ENCODE peak calls at places on chromosomes 12 and 14, in five cellular contexts. One of them, this sample, is unnamed. For H3K27me3, the result is how much of the 10 kb centered on the place peaks cover.

GRCh38 chr12:30617568-30617967 is 78.1 kb downstream of the IPO8 start:
- DNase-seq in dorsolateral prefrontal cortex: no peak
- DNase-seq in heart right ventricle: no peak
- DNase-seq in body of pancreas: no peak
- DNase-seq in neural progenitor cell: no peak
- DNase-seq in this sample: no peak

GRCh38 chr12:124322271-124322998 is 27.5 kb downstream of the RFLNA start:
- DNase-seq in dorsolateral prefrontal cortex: no peak
- DNase-seq in heart right ventricle: no peak
- DNase-seq in body of pancreas: no peak
- DNase-seq in neural progenitor cell: no peak
- DNase-seq in this sample: no peak

GRCh38 chr12:72453550-72453949 is 181.4 kb downstream of the TRHDE start:
- DNase-seq in dorsolateral prefrontal cortex: no peak
- DNase-seq in heart right ventricle: no peak
- DNase-seq in body of pancreas: no peak
- DNase-seq in neural progenitor cell: no peak
- DNase-seq in this sample: no peak

GRCh38 chr12:31369712-31370521 is 44.0 kb upstream of the SINHCAF start:
- DNase-seq in dorsolateral prefrontal cortex: no peak
- DNase-seq in heart right ventricle: peak
- DNase-seq in body of pancreas: peak
- DNase-seq in neural progenitor cell: peak
- DNase-seq in this sample: no peak

GRCh38 chr14:54394596-54394995 is 2.2 kb upstream of the CDKN3 start:
- DNase-seq in dorsolateral prefrontal cortex: no peak
- DNase-seq in heart right ventricle: no peak
- DNase-seq in body of pancreas: no peak
- DNase-seq in neural progenitor cell: no peak
- DNase-seq in this sample: no peak

GRCh38 chr12:14410177-14410576 is 44.7 kb downstream of the ATF7IP start:
- DNase-seq in dorsolateral prefrontal cortex: no peak
- DNase-seq in heart right ventricle: no peak
- DNase-seq in body of pancreas: no peak
- DNase-seq in neural progenitor cell: no peak
- DNase-seq in this sample: no peak

GRCh38 chr14:104689620-104690265 is 325 bp downstream of the INF2 start:
- DNase-seq in dorsolateral prefrontal cortex: no peak
- DNase-seq in heart right ventricle: no peak
- DNase-seq in body of pancreas: no peak
- DNase-seq in neural progenitor cell: no peak
- DNase-seq in this sample: no peak

GRCh38 chr12:97672870-97673269 is 210.3 kb downstream of the RMST start:
- DNase-seq in dorsolateral prefrontal cortex: no peak
- DNase-seq in heart right ventricle: no peak
- DNase-seq in body of pancreas: no peak
- DNase-seq in neural progenitor cell: no peak
- DNase-seq in this sample: no peak

GRCh38 chr12:88339966-88340365 is 197.9 kb downstream of the TMTC3 start:
- DNase-seq in dorsolateral prefrontal cortex: no peak
- DNase-seq in heart right ventricle: no peak
- DNase-seq in body of pancreas: no peak
- DNase-seq in neural progenitor cell: no peak
- DNase-seq in this sample: no peak

GRCh38 chr12:66708704-66709443 is 30.0 kb upstream of the GRIP1 start:
- DNase-seq in dorsolateral prefrontal cortex: no peak
- DNase-seq in heart right ventricle: no peak
- DNase-seq in body of pancreas: no peak
- DNase-seq in neural progenitor cell: peak
- DNase-seq in this sample: no peak

GRCh38 chr12:89070603-89071002 is 281.7 kb downstream of the DUSP6 start:
- DNase-seq in dorsolateral prefrontal cortex: no peak
- DNase-seq in heart right ventricle: no peak
- DNase-seq in body of pancreas: no peak
- DNase-seq in neural progenitor cell: no peak
- DNase-seq in this sample: no peak

GRCh38 chr14:78010688-78011087 is 159.5 kb upstream of the NRXN3 start:
- DNase-seq in dorsolateral prefrontal cortex: no peak
- DNase-seq in heart right ventricle: no peak
- DNase-seq in body of pancreas: no peak
- DNase-seq in neural progenitor cell: no peak
- DNase-seq in this sample: no peak

GRCh38 chr12:59023861-59024424 is 103.6 kb upstream of the LRIG3 start:
- DNase-seq in dorsolateral prefrontal cortex: no peak
- DNase-seq in heart right ventricle: no peak
- DNase-seq in body of pancreas: no peak
- DNase-seq in neural progenitor cell: no peak
- DNase-seq in this sample: no peak

GRCh38 chr12:102562836-102563425 is 82.6 kb upstream of the IGF1 start:
- DNase-seq in dorsolateral prefrontal cortex: no peak
- DNase-seq in heart right ventricle: no peak
- DNase-seq in body of pancreas: no peak
- DNase-seq in neural progenitor cell: no peak
- DNase-seq in this sample: no peak

GRCh38 chr12:53965251-53966069 is 7.5 kb upstream of the HOXC11 start:
- DNase-seq in dorsolateral prefrontal cortex: no peak
- DNase-seq in heart right ventricle: no peak
- DNase-seq in body of pancreas: no peak
- DNase-seq in neural progenitor cell: no peak
- DNase-seq in this sample: no peak

GRCh38 chr14:99529899-99530298 is 48.7 kb downstream of the CCNK start:
- DNase-seq in dorsolateral prefrontal cortex: peak
- DNase-seq in heart right ventricle: no peak
- DNase-seq in body of pancreas: no peak
- DNase-seq in neural progenitor cell: no peak
- DNase-seq in this sample: no peak

GRCh38 chr12:124484067-124484466 is 83.3 kb downstream of the NCOR2 start:
- DNase-seq in dorsolateral prefrontal cortex: no peak
- DNase-seq in heart right ventricle: no peak
- DNase-seq in body of pancreas: no peak
- DNase-seq in neural progenitor cell: no peak
- DNase-seq in this sample: no peak

GRCh38 chr12:123073962-123074801 is 76.7 kb downstream of the PITPNM2 start:
- DNase-seq in dorsolateral prefrontal cortex: no peak
- DNase-seq in heart right ventricle: no peak
- DNase-seq in body of pancreas: no peak
- DNase-seq in neural progenitor cell: no peak
- DNase-seq in this sample: no peak

GRCh38 chr14:61132336-61132735 is 148.8 kb downstream of the TMEM30B start:
- DNase-seq in dorsolateral prefrontal cortex: no peak
- DNase-seq in heart right ventricle: no peak
- DNase-seq in body of pancreas: no peak
- DNase-seq in neural progenitor cell: no peak
- DNase-seq in this sample: no peak

GRCh38 chr12:131434208-131435125 is 276.4 kb upstream of the SFSWAP start:
- DNase-seq in dorsolateral prefrontal cortex: no peak
- DNase-seq in heart right ventricle: no peak
- DNase-seq in body of pancreas: no peak
- DNase-seq in neural progenitor cell: no peak
- DNase-seq in this sample: no peak

GRCh38 chr12:56528836-56529235 is 7.2 kb downstream of the RBMS2 start:
- DNase-seq in dorsolateral prefrontal cortex: no peak
- DNase-seq in heart right ventricle: no peak
- DNase-seq in body of pancreas: no peak
- DNase-seq in neural progenitor cell: no peak
- DNase-seq in this sample: no peak

GRCh38 chr14:31950760-31951637 is 126.1 kb upstream of the ARHGAP5 start:
- DNase-seq in dorsolateral prefrontal cortex: no peak
- DNase-seq in heart right ventricle: peak
- DNase-seq in body of pancreas: no peak
- DNase-seq in neural progenitor cell: peak
- DNase-seq in this sample: no peak

GRCh38 chr14:54683882-54684794 is 117.2 kb downstream of the SAMD4A start:
- DNase-seq in dorsolateral prefrontal cortex: no peak
- DNase-seq in heart right ventricle: peak
- DNase-seq in body of pancreas: no peak
- DNase-seq in neural progenitor cell: peak
- DNase-seq in this sample: no peak

GRCh38 chr12:93183940-93184663 is 193.6 kb upstream of the NUDT4 start:
- DNase-seq in dorsolateral prefrontal cortex: no peak
- DNase-seq in heart right ventricle: peak
- DNase-seq in body of pancreas: peak
- DNase-seq in neural progenitor cell: no peak
- DNase-seq in this sample: no peak

GRCh38 chr12:124115976-124116690 is 143.1 kb downstream of the ZNF664 start:
- DNase-seq in dorsolateral prefrontal cortex: no peak
- DNase-seq in heart right ventricle: no peak
- DNase-seq in body of pancreas: no peak
- DNase-seq in neural progenitor cell: no peak
- DNase-seq in this sample: no peak

GRCh38 chr12:79921786-79922185 is 13.1 kb downstream of the PPP1R12A start:
- DNase-seq in dorsolateral prefrontal cortex: no peak
- DNase-seq in heart right ventricle: no peak
- DNase-seq in body of pancreas: no peak
- DNase-seq in neural progenitor cell: no peak
- DNase-seq in this sample: no peak

GRCh38 chr12:127165567-127166392 is 1101.2 kb upstream of the TMEM132C start:
- DNase-seq in dorsolateral prefrontal cortex: peak
- DNase-seq in heart right ventricle: peak
- DNase-seq in body of pancreas: peak
- DNase-seq in neural progenitor cell: peak
- DNase-seq in this sample: peak

GRCh38 chr12:6363330-6364036 is 11.9 kb downstream of the SCNN1A start:
- DNase-seq in dorsolateral prefrontal cortex: no peak
- DNase-seq in heart right ventricle: peak
- DNase-seq in body of pancreas: peak
- DNase-seq in neural progenitor cell: peak
- DNase-seq in this sample: peak

DNA sequence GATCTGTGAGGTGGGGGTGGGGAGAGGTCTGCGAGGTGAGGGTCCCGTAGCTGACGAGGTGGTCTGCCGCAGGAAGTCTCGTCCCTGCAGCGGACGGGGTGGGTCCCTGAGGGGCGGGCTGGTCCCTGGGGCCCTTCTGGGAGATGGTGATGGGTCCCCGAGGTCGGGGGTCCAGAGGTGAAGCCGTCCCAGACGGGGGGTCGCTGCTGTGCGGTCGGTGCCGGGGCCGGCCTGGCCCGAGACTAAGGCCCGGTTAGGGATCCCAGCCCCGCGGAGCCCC is 387 bp downstream of the PXN start:
- DNase-seq in dorsolateral prefrontal cortex: no peak
- DNase-seq in heart right ventricle: peak
- DNase-seq in body of pancreas: no peak
- DNase-seq in neural progenitor cell: no peak
- DNase-seq in this sample: no peak
- H3K27ac ChIP-seq in dorsolateral prefrontal cortex: peak
- H3K27ac ChIP-seq in heart right ventricle: peak
- H3K27ac ChIP-seq in body of pancreas: peak
- H3K27ac ChIP-seq in neural progenitor cell: no peak
- H3K27ac ChIP-seq in this sample: peak

GRCh38 chr14:37587438-37587837 is 7.6 kb downstream of the FOXA1 start:
- DNase-seq in dorsolateral prefrontal cortex: no peak
- DNase-seq in heart right ventricle: no peak
- DNase-seq in body of pancreas: no peak
- DNase-seq in neural progenitor cell: no peak
- DNase-seq in this sample: no peak
- H3K27me3 ChIP-seq in dorsolateral prefrontal cortex: half or more
- H3K27me3 ChIP-seq in heart right ventricle: half or more
- H3K27me3 ChIP-seq in body of pancreas: half or more
- H3K27me3 ChIP-seq in neural progenitor cell: half or more
- H3K27me3 ChIP-seq in this sample: under half

GRCh38 chr12:52423661-52424503 is 10.3 kb downstream of the KRT75 start:
- DNase-seq in dorsolateral prefrontal cortex: no peak
- DNase-seq in heart right ventricle: no peak
- DNase-seq in body of pancreas: no peak
- DNase-seq in neural progenitor cell: no peak
- DNase-seq in this sample: no peak

GRCh38 chr12:52426034-52426433 is 8.1 kb downstream of the KRT75 start:
- DNase-seq in dorsolateral prefrontal cortex: no peak
- DNase-seq in heart right ventricle: no peak
- DNase-seq in body of pancreas: no peak
- DNase-seq in neural progenitor cell: no peak
- DNase-seq in this sample: no peak

GRCh38 chr12:52419656-52420055 is 13.5 kb upstream of the KRT82 start:
- DNase-seq in dorsolateral prefrontal cortex: no peak
- DNase-seq in heart right ventricle: no peak
- DNase-seq in body of pancreas: no peak
- DNase-seq in neural progenitor cell: no peak
- DNase-seq in this sample: no peak

GRCh38 chr12:52425466-52425865 is 8.7 kb downstream of the KRT75 start:
- DNase-seq in dorsolateral prefrontal cortex: no peak
- DNase-seq in heart right ventricle: no peak
- DNase-seq in body of pancreas: no peak
- DNase-seq in neural progenitor cell: no peak
- DNase-seq in this sample: no peak

DNA sequence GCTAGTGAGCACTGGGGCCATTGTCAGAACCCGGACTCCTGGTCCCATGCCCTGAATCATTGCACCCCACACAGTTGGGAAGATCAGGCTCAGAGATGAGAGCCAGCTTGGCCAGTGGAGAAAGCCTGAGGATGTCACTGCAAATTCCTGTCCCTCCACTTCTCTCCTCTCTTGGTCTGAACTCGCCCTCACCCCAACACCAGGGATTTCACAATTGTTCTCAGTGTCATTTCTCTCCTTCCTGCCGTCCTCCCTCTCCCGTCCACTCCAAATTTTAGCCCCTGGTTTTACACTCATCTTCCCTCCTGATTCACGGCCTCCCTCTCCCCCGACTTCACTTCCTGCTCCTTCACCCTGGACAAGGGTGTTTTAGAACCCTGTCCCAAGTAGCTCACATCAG is 11.1 kb downstream of the KRT75 start:
- DNase-seq in dorsolateral prefrontal cortex: no peak
- DNase-seq in heart right ventricle: no peak
- DNase-seq in body of pancreas: no peak
- DNase-seq in neural progenitor cell: no peak
- DNase-seq in this sample: no peak
- H3K27ac ChIP-seq in dorsolateral prefrontal cortex: no peak
- H3K27ac ChIP-seq in heart right ventricle: no peak
- H3K27ac ChIP-seq in body of pancreas: no peak
- H3K27ac ChIP-seq in neural progenitor cell: no peak
- H3K27ac ChIP-seq in this sample: no peak

DNA sequence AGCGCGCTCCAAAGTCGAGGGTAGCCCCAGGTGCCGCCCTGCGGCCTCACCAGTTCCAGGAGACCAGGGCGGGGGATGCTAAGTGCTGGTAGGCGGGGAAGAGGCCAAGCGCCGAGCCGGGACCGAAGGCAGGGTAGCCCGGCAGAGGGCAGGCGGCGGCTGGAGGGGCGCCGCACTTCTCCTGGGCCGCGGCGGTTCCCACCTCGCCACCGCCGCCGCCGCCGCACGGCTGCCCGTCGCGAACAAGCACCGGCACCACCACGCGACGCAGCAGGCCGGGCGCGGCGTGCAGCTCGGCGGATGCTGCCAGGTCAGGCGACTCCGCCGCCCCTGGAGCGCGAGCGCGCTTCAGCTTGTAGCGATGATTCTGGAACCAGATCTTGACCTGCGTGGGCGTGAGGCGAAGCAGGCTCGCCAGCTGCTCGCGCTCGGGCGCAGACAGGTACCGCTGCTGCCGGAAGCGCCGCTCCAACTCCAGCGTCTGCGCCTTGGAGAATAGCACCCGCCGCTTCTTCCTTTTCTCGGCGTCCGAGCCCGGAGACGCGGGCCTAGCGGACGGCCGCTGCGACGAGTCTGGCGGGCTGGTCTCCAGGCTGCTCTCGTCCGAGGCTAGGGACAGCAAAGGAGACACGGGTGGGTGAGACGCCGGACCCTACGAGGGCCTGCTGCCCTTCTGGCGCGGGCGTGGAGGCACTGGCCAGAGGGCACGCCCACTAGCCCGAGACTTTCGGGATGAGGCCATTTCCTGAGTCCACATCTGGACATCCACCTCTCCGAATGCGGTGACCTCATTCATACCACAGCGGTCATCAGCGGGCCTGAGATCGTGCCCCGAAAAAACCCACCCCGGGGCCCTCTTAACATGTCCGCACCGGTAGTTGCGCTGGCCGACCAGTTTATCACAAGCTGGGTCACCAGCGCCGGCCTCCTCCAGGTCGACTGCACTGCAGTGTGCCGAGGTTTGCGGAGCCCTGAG is 1.3 kb downstream of the NKX2-8 start:
- DNase-seq in dorsolateral prefrontal cortex: no peak
- DNase-seq in heart right ventricle: no peak
- DNase-seq in body of pancreas: no peak
- DNase-seq in neural progenitor cell: peak
- DNase-seq in this sample: peak
- H3K27me3 ChIP-seq in dorsolateral prefrontal cortex: half or more
- H3K27me3 ChIP-seq in heart right ventricle: half or more
- H3K27me3 ChIP-seq in body of pancreas: under half
- H3K27me3 ChIP-seq in neural progenitor cell: half or more
- H3K27me3 ChIP-seq in this sample: under half